ENCODE peak calls at places on chromosome 6, in ten cellular contexts. One of them, this sample, is unnamed.

GRCh38 chr6:137873273-137873762 is 6.3 kb downstream of the TNFAIP3 start:
- DNase-seq in Peyer's patch: peak; percentile 92
- DNase-seq in adrenal gland: peak; percentile 42
- DNase-seq in spleen: no peak
- DNase-seq in IMR-90: peak; percentile 92
- DNase-seq in psoas muscle: peak; percentile 66
- DNase-seq in mucosa of descending colon: peak; percentile 58
- DNase-seq in HCT116: no peak
- DNase-seq in thoracic aorta: peak; percentile 63
- DNase-seq in Caco-2: peak; percentile 84
- DNase-seq in this sample: peak; percentile 84

GRCh38 chr6:20583447-20583806 is 49.2 kb downstream of the CDKAL1 start:
- DNase-seq in Peyer's patch: no peak
- DNase-seq in adrenal gland: no peak
- DNase-seq in spleen: no peak
- DNase-seq in IMR-90: no peak
- DNase-seq in psoas muscle: no peak
- DNase-seq in mucosa of descending colon: no peak
- DNase-seq in HCT116: no peak
- DNase-seq in thoracic aorta: no peak
- DNase-seq in Caco-2: no peak
- DNase-seq in this sample: no peak

GRCh38 chr6:31814677-31815024 is 432 bp downstream of the HSPA1L start:
- DNase-seq in Peyer's patch: peak; percentile 96
- DNase-seq in adrenal gland: peak; percentile 93
- DNase-seq in spleen: peak; percentile 91
- DNase-seq in IMR-90: peak; percentile 97
- DNase-seq in psoas muscle: peak; percentile 95
- DNase-seq in mucosa of descending colon: peak; percentile 93
- DNase-seq in HCT116: peak; percentile 90
- DNase-seq in thoracic aorta: peak; percentile 96
- DNase-seq in Caco-2: peak; percentile 97
- DNase-seq in this sample: peak; percentile 97

GRCh38 chr6:10429638-10430427 is 15.0 kb upstream of the TFAP2A start:
- DNase-seq in Peyer's patch: no peak
- DNase-seq in adrenal gland: no peak
- DNase-seq in spleen: no peak
- DNase-seq in IMR-90: peak; percentile 52
- DNase-seq in psoas muscle: no peak
- DNase-seq in mucosa of descending colon: no peak
- DNase-seq in HCT116: no peak
- DNase-seq in thoracic aorta: no peak
- DNase-seq in Caco-2: no peak
- DNase-seq in this sample: no peak

GRCh38 chr6:88380618-88381288 is 214.6 kb upstream of the CNR1 start:
- DNase-seq in Peyer's patch: no peak
- DNase-seq in adrenal gland: no peak
- DNase-seq in spleen: no peak
- DNase-seq in IMR-90: no peak
- DNase-seq in psoas muscle: no peak
- DNase-seq in mucosa of descending colon: no peak
- DNase-seq in HCT116: no peak
- DNase-seq in thoracic aorta: no peak
- DNase-seq in Caco-2: no peak
- DNase-seq in this sample: no peak

GRCh38 chr6:43953256-43953655 is 174.0 kb downstream of the MRPL14 start:
- DNase-seq in Peyer's patch: no peak
- DNase-seq in adrenal gland: no peak
- DNase-seq in spleen: no peak
- DNase-seq in IMR-90: no peak
- DNase-seq in psoas muscle: no peak
- DNase-seq in mucosa of descending colon: no peak
- DNase-seq in HCT116: no peak
- DNase-seq in thoracic aorta: no peak
- DNase-seq in Caco-2: no peak
- DNase-seq in this sample: no peak

GRCh38 chr6:110534731-110535164 is 58.3 kb upstream of the SLC22A16 start:
- DNase-seq in Peyer's patch: no peak
- DNase-seq in adrenal gland: no peak
- DNase-seq in spleen: no peak
- DNase-seq in IMR-90: peak; percentile 72
- DNase-seq in psoas muscle: no peak
- DNase-seq in mucosa of descending colon: no peak
- DNase-seq in HCT116: no peak
- DNase-seq in thoracic aorta: no peak
- DNase-seq in Caco-2: no peak
- DNase-seq in this sample: no peak

GRCh38 chr6:128600397-128600951 is 80.1 kb upstream of the PTPRK start:
- DNase-seq in Peyer's patch: no peak
- DNase-seq in adrenal gland: no peak
- DNase-seq in spleen: no peak
- DNase-seq in IMR-90: peak; percentile 95
- DNase-seq in psoas muscle: no peak
- DNase-seq in mucosa of descending colon: no peak
- DNase-seq in HCT116: no peak
- DNase-seq in thoracic aorta: no peak
- DNase-seq in Caco-2: no peak
- DNase-seq in this sample: no peak

GRCh38 chr6:12598919-12599318 is 117.6 kb upstream of the PHACTR1 start:
- DNase-seq in Peyer's patch: no peak
- DNase-seq in adrenal gland: no peak
- DNase-seq in spleen: no peak
- DNase-seq in IMR-90: no peak
- DNase-seq in psoas muscle: no peak
- DNase-seq in mucosa of descending colon: no peak
- DNase-seq in HCT116: no peak
- DNase-seq in thoracic aorta: no peak
- DNase-seq in Caco-2: no peak
- DNase-seq in this sample: no peak

GRCh38 chr6:11974089-11974488 is 38.0 kb upstream of the HIVEP1 start:
- DNase-seq in Peyer's patch: no peak
- DNase-seq in adrenal gland: no peak
- DNase-seq in spleen: no peak
- DNase-seq in IMR-90: peak; percentile 71
- DNase-seq in psoas muscle: no peak
- DNase-seq in mucosa of descending colon: no peak
- DNase-seq in HCT116: no peak
- DNase-seq in thoracic aorta: no peak
- DNase-seq in Caco-2: no peak
- DNase-seq in this sample: no peak

GRCh38 chr6:29419516-29419915 is 4.8 kb downstream of the OR12D1 start:
- DNase-seq in Peyer's patch: no peak
- DNase-seq in adrenal gland: no peak
- DNase-seq in spleen: no peak
- DNase-seq in IMR-90: no peak
- DNase-seq in psoas muscle: no peak
- DNase-seq in mucosa of descending colon: no peak
- DNase-seq in HCT116: no peak
- DNase-seq in thoracic aorta: no peak
- DNase-seq in Caco-2: no peak
- DNase-seq in this sample: no peak

GRCh38 chr6:29414588-29414987 is at the start of gene OR12D1:
- DNase-seq in Peyer's patch: no peak
- DNase-seq in adrenal gland: no peak
- DNase-seq in spleen: no peak
- DNase-seq in IMR-90: no peak
- DNase-seq in psoas muscle: no peak
- DNase-seq in mucosa of descending colon: no peak
- DNase-seq in HCT116: peak; percentile 16
- DNase-seq in thoracic aorta: no peak
- DNase-seq in Caco-2: no peak
- DNase-seq in this sample: no peak
- TF ChIP-seq CTCF in Peyer's patch: no peak
- TF ChIP-seq CTCF in adrenal gland: no peak
- TF ChIP-seq CTCF in spleen: no peak
- TF ChIP-seq CTCF in IMR-90: no peak
- TF ChIP-seq CTCF in psoas muscle: no peak
- TF ChIP-seq CTCF in mucosa of descending colon: no peak
- TF ChIP-seq CTCF in HCT116: peak; percentile 55
- TF ChIP-seq CTCF in thoracic aorta: no peak
- TF ChIP-seq CTCF in Caco-2: peak; percentile 37
- TF ChIP-seq CTCF in this sample: no peak

GRCh38 chr6:7006536-7007191 is 101.1 kb upstream of the RREB1 start:
- DNase-seq in Peyer's patch: no peak
- DNase-seq in adrenal gland: no peak
- DNase-seq in spleen: no peak
- DNase-seq in IMR-90: no peak
- DNase-seq in psoas muscle: no peak
- DNase-seq in mucosa of descending colon: no peak
- DNase-seq in HCT116: no peak
- DNase-seq in thoracic aorta: no peak
- DNase-seq in Caco-2: no peak
- DNase-seq in this sample: no peak
- H3K36me3 ChIP-seq in Peyer's patch: no peaks in the 10 kb centered on the region
- H3K36me3 ChIP-seq in adrenal gland: no peaks in the 10 kb centered on the region
- H3K36me3 ChIP-seq in spleen: no peaks in the 10 kb centered on the region
- H3K36me3 ChIP-seq in IMR-90: no peaks in the 10 kb centered on the region
- H3K36me3 ChIP-seq in psoas muscle: no peaks in the 10 kb centered on the region
- H3K36me3 ChIP-seq in mucosa of descending colon: no peaks in the 10 kb centered on the region
- H3K36me3 ChIP-seq in HCT116: no peaks in the 10 kb centered on the region
- H3K36me3 ChIP-seq in thoracic aorta: no peaks in the 10 kb centered on the region
- H3K36me3 ChIP-seq in Caco-2: no peaks in the 10 kb centered on the region
- H3K36me3 ChIP-seq in this sample: no peaks in the 10 kb centered on the region

GRCh38 chr6:3200682-3201081 is 26.8 kb downstream of the TUBB2B start:
- DNase-seq in Peyer's patch: no peak
- DNase-seq in adrenal gland: no peak
- DNase-seq in spleen: no peak
- DNase-seq in IMR-90: no peak
- DNase-seq in psoas muscle: no peak
- DNase-seq in mucosa of descending colon: no peak
- DNase-seq in HCT116: no peak
- DNase-seq in thoracic aorta: no peak
- DNase-seq in Caco-2: no peak
- DNase-seq in this sample: no peak
- TF ChIP-seq CTCF in Peyer's patch: no peak
- TF ChIP-seq CTCF in adrenal gland: no peak
- TF ChIP-seq CTCF in spleen: no peak
- TF ChIP-seq CTCF in IMR-90: no peak
- TF ChIP-seq CTCF in psoas muscle: no peak
- TF ChIP-seq CTCF in mucosa of descending colon: no peak
- TF ChIP-seq CTCF in HCT116: no peak
- TF ChIP-seq CTCF in thoracic aorta: no peak
- TF ChIP-seq CTCF in Caco-2: no peak
- TF ChIP-seq CTCF in this sample: no peak

GRCh38 chr6:2767327-2767985 is 2.3 kb downstream of the WRNIP1 start:
- DNase-seq in Peyer's patch: no peak
- DNase-seq in adrenal gland: no peak
- DNase-seq in spleen: no peak
- DNase-seq in IMR-90: no peak
- DNase-seq in psoas muscle: no peak
- DNase-seq in mucosa of descending colon: no peak
- DNase-seq in HCT116: no peak
- DNase-seq in thoracic aorta: no peak
- DNase-seq in Caco-2: no peak
- DNase-seq in this sample: no peak
- H3K36me3 ChIP-seq in Peyer's patch: no peaks in the 10 kb centered on the region
- H3K36me3 ChIP-seq in adrenal gland: no peaks in the 10 kb centered on the region
- H3K36me3 ChIP-seq in spleen: peaks cover 27% of the 10 kb centered on the region
- H3K36me3 ChIP-seq in IMR-90: peaks cover 11% of the 10 kb centered on the region
- H3K36me3 ChIP-seq in psoas muscle: peaks cover 6% of the 10 kb centered on the region
- H3K36me3 ChIP-seq in mucosa of descending colon: no peaks in the 10 kb centered on the region
- H3K36me3 ChIP-seq in HCT116: peaks cover 25% of the 10 kb centered on the region
- H3K36me3 ChIP-seq in thoracic aorta: no peaks in the 10 kb centered on the region
- H3K36me3 ChIP-seq in Caco-2: no peaks in the 10 kb centered on the region
- H3K36me3 ChIP-seq in this sample: peaks cover 6% of the 10 kb centered on the region

DNA sequence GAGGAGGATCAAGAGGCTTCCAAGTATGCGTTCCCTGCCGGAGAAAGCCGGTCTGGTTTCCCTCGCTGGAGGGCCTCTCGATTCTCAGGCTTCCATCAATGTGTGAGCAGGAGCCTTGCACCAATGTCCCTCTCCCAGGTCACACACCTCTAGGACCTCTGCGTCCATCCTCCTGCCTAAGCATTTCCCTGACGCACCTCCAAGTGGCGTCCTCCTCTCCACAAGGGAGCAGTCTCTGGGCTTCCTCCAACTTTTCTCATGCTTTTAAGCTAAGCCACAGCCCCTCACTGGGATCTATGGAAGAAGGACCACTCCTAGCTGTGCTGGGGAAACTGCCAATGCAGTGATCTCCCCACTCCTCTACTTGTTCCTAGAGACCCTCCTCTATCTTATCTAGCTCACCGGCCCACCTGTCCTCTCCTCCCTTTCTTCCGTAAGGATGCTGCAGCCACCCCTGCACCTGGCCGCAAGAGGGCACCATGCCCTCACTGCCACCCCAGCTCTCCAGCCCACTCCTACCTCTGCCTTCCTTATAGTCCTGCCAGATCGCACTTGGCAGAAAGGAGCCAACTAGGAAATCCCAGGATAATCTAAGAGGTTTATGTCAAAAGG is 258.7 kb downstream of the LRFN2 start:
- DNase-seq in Peyer's patch: peak; percentile 54
- DNase-seq in adrenal gland: peak; percentile 40
- DNase-seq in spleen: no peak
- DNase-seq in IMR-90: no peak
- DNase-seq in psoas muscle: no peak
- DNase-seq in mucosa of descending colon: peak; percentile 74
- DNase-seq in HCT116: peak; percentile 33
- DNase-seq in thoracic aorta: no peak
- DNase-seq in Caco-2: peak; percentile 56
- DNase-seq in this sample: no peak
- TF ChIP-seq CTCF in Peyer's patch: no peak
- TF ChIP-seq CTCF in adrenal gland: peak; percentile 30
- TF ChIP-seq CTCF in spleen: peak; percentile 49
- TF ChIP-seq CTCF in IMR-90: peak; percentile 6
- TF ChIP-seq CTCF in psoas muscle: peak; percentile 61
- TF ChIP-seq CTCF in mucosa of descending colon: peak; percentile 63
- TF ChIP-seq CTCF in HCT116: peak; percentile 96
- TF ChIP-seq CTCF in thoracic aorta: no peak
- TF ChIP-seq CTCF in Caco-2: peak; percentile 88
- TF ChIP-seq CTCF in this sample: peak; percentile 46

GRCh38 chr6:26468829-26469228 is 11.1 kb downstream of the BTN2A1 start:
- DNase-seq in Peyer's patch: no peak
- DNase-seq in adrenal gland: no peak
- DNase-seq in spleen: no peak
- DNase-seq in IMR-90: no peak
- DNase-seq in psoas muscle: no peak
- DNase-seq in mucosa of descending colon: no peak
- DNase-seq in HCT116: no peak
- DNase-seq in thoracic aorta: no peak
- DNase-seq in Caco-2: no peak
- DNase-seq in this sample: no peak

GRCh38 chr6:26464416-26465131 is 6.8 kb downstream of the BTN2A1 start:
- DNase-seq in Peyer's patch: no peak
- DNase-seq in adrenal gland: no peak
- DNase-seq in spleen: no peak
- DNase-seq in IMR-90: no peak
- DNase-seq in psoas muscle: no peak
- DNase-seq in mucosa of descending colon: no peak
- DNase-seq in HCT116: no peak
- DNase-seq in thoracic aorta: no peak
- DNase-seq in Caco-2: no peak
- DNase-seq in this sample: no peak

GRCh38 chr6:26465776-26466175 is 8.0 kb downstream of the BTN2A1 start:
- DNase-seq in Peyer's patch: no peak
- DNase-seq in adrenal gland: no peak
- DNase-seq in spleen: no peak
- DNase-seq in IMR-90: no peak
- DNase-seq in psoas muscle: no peak
- DNase-seq in mucosa of descending colon: no peak
- DNase-seq in HCT116: no peak
- DNase-seq in thoracic aorta: no peak
- DNase-seq in Caco-2: no peak
- DNase-seq in this sample: no peak

GRCh38 chr6:26459023-26459810 is 1.5 kb downstream of the BTN2A1 start:
- DNase-seq in Peyer's patch: no peak
- DNase-seq in adrenal gland: no peak
- DNase-seq in spleen: no peak
- DNase-seq in IMR-90: peak; percentile 34
- DNase-seq in psoas muscle: no peak
- DNase-seq in mucosa of descending colon: no peak
- DNase-seq in HCT116: no peak
- DNase-seq in thoracic aorta: no peak
- DNase-seq in Caco-2: no peak
- DNase-seq in this sample: no peak

GRCh38 chr6:26464014-26464413 is 6.3 kb downstream of the BTN2A1 start:
- DNase-seq in Peyer's patch: no peak
- DNase-seq in adrenal gland: no peak
- DNase-seq in spleen: no peak
- DNase-seq in IMR-90: no peak
- DNase-seq in psoas muscle: no peak
- DNase-seq in mucosa of descending colon: no peak
- DNase-seq in HCT116: no peak
- DNase-seq in thoracic aorta: no peak
- DNase-seq in Caco-2: no peak
- DNase-seq in this sample: no peak
- H3K36me3 ChIP-seq in Peyer's patch: no peaks in the 10 kb centered on the region
- H3K36me3 ChIP-seq in adrenal gland: no peaks in the 10 kb centered on the region
- H3K36me3 ChIP-seq in spleen: peaks cover 100% of the 10 kb centered on the region
- H3K36me3 ChIP-seq in IMR-90: peaks cover 81% of the 10 kb centered on the region
- H3K36me3 ChIP-seq in psoas muscle: peaks cover 94% of the 10 kb centered on the region
- H3K36me3 ChIP-seq in mucosa of descending colon: no peaks in the 10 kb centered on the region
- H3K36me3 ChIP-seq in HCT116: peaks cover 53% of the 10 kb centered on the region
- H3K36me3 ChIP-seq in thoracic aorta: peaks cover 65% of the 10 kb centered on the region
- H3K36me3 ChIP-seq in Caco-2: peaks cover 3% of the 10 kb centered on the region
- H3K36me3 ChIP-seq in this sample: peaks cover 5% of the 10 kb centered on the region